ENCODE peak calls at places on chromosomes 5 and 9, in seven cellular contexts. F is AG04449, N is GM10248, R is MM.1S, C is endothelial cell, P is bronchial epithelial cell, J is breast epithelium. K is an unnamed sample.

GRCh38 chr9:72952914-72953313 is at the start of gene ALDH1A1:
- DNase-seq in N (no peak), P (peak; percentile 80), J (no peak), C (no peak), F (no peak), R (no peak), K (no peak)

GRCh38 chr9:4821994-4822544 is 29.3 kb downstream of the RCL1 start:
- DNase-seq in F (no peak), N (no peak), R (no peak), J (no peak), P (no peak), C (no peak), K (no peak)

GRCh38 chr5:56861893-56862485 is 46.6 kb downstream of the MAP3K1 start:
- DNase-seq in P (peak; percentile 54), R (no peak), C (no peak), J (no peak), F (no peak), N (no peak), K (no peak)

GRCh38 chr9:16680965-16681658 is 189.4 kb downstream of the BNC2 start:
- DNase-seq in F (no peak), P (no peak), C (no peak), R (no peak), N (no peak), J (no peak), K (no peak)

GRCh38 chr5:54616031-54616430 is 98.5 kb downstream of the SNX18 start:
- DNase-seq in R (no peak), P (peak; percentile 59), N (no peak), J (no peak), F (no peak), C (no peak), K (no peak)

GRCh38 chr5:91059409-91059808 is 323.7 kb downstream of the ARRDC3 start:
- DNase-seq in J (no peak), C (no peak), F (no peak), P (peak; percentile 54), N (peak; percentile 46), R (peak; percentile 10), K (no peak)

GRCh38 chr5:141617682-141618029 is 1.1 kb downstream of the DIAPH1 start:
- DNase-seq in P (peak; percentile 32), C (no peak), R (peak; percentile 21), J (no peak), N (no peak), F (no peak), K (no peak)

GRCh38 chr5:68648944-68649874 is 433.7 kb downstream of the PIK3R1 start:
- DNase-seq in N (no peak), C (no peak), R (no peak), P (no peak), J (no peak), F (no peak), K (no peak)

GRCh38 chr5:159319363-159319762 is 10.9 kb downstream of the IL12B start:
- DNase-seq in R (no peak), F (no peak), P (no peak), N (no peak), J (no peak), C (no peak), K (no peak)

GRCh38 chr9:134386951-134387831 is 60.9 kb downstream of the RXRA start:
- DNase-seq in C (no peak), F (no peak), J (peak; percentile 64), N (no peak), R (no peak), P (no peak), K (no peak)

GRCh38 chr5:74492230-74492629 is 148.3 kb downstream of the ENC1 start:
- DNase-seq in N (no peak), C (no peak), R (no peak), F (no peak), J (no peak), P (no peak), K (no peak)

GRCh38 chr5:150239794-150240122 is 49.8 kb downstream of the CAMK2A start:
- DNase-seq in C (no peak), R (no peak), F (no peak), N (no peak), P (no peak), J (no peak), K (no peak)

GRCh38 chr5:114447084-114447773 is 85.4 kb downstream of the KCNN2 start:
- DNase-seq in R (peak; percentile 12), N (no peak), P (peak; percentile 6), J (no peak), C (no peak), F (no peak), K (no peak)

GRCh38 chr9:109477269-109478203 is 20.6 kb downstream of the PTPN3 start:
- DNase-seq in C (no peak), J (no peak), P (no peak), F (no peak), N (peak; percentile 72), R (no peak), K (no peak)

DNA sequence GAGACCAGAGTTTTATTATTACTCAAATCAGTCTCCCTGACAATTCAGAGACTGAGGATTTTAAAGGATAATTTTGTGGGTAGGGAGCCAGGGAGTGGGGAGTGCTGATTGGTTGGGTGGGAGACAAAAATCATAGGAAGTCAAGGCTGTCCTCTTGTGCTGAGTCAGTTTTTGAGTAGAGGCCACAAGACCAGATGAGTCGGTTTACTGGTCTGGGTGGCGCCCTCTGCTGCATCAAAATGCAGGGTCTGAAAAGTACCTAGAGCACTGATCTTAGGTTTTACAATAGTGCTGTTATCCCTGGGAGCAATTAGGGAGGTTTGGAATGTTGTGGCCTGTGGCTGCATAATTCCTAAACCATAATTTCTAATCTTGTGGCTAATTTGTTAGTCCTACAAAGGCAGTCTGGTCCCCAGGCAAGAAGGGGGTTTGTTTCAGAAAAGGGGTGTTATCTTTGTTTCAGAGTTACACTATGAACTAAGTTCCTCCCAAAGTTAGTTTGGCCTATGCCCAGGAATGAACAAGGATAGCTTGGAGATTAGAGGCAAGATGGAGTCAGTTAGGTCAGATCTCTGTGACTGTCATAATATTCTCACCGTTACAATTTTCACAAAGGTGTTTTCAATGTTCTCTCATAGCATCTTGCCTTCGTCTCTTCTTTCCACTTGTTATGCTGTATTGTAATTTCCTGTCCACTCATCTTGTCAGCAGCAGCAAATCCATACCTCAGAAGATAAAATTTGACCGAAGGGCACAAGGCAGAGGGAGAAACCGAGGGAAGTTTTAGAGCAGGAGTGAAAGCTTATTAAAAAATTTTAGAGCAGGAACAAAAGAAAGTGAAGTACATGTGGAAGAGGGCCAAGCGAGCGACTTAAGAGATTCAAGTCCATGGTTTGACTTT is 59.2 kb upstream of the CLINT1 start:
- DNase-seq in N (peak; percentile 56), J (no peak), R (peak; percentile 70), P (peak; percentile 63), C (peak; percentile 68), F (peak; percentile 33), K (no peak)
- TF ChIP-seq CTCF in N (peak; percentile 63), J (peak; percentile 25), R (peak; percentile 68), P (peak; percentile 72), C (peak; percentile 42), F (peak; percentile 59), K (no peak)

GRCh38 chr5:137073192-137073591 is 425.9 kb downstream of the SPOCK1 start:
- DNase-seq in P (peak; percentile 50), R (no peak), C (no peak), N (no peak), J (no peak), F (no peak), K (no peak)

GRCh38 chr5:137078171-137078665 is 420.9 kb downstream of the SPOCK1 start:
- DNase-seq in P (peak; percentile 86), N (no peak), C (no peak), J (no peak), R (no peak), F (no peak), K (no peak)

GRCh38 chr5:137071941-137072340 is 427.2 kb downstream of the SPOCK1 start:
- DNase-seq in P (no peak), R (no peak), N (no peak), J (no peak), C (no peak), F (no peak), K (no peak)

GRCh38 chr5:137072376-137073174 is 426.6 kb downstream of the SPOCK1 start:
- DNase-seq in N (no peak), F (no peak), R (no peak), J (no peak), C (no peak), P (peak; percentile 37), K (no peak)

DNA sequence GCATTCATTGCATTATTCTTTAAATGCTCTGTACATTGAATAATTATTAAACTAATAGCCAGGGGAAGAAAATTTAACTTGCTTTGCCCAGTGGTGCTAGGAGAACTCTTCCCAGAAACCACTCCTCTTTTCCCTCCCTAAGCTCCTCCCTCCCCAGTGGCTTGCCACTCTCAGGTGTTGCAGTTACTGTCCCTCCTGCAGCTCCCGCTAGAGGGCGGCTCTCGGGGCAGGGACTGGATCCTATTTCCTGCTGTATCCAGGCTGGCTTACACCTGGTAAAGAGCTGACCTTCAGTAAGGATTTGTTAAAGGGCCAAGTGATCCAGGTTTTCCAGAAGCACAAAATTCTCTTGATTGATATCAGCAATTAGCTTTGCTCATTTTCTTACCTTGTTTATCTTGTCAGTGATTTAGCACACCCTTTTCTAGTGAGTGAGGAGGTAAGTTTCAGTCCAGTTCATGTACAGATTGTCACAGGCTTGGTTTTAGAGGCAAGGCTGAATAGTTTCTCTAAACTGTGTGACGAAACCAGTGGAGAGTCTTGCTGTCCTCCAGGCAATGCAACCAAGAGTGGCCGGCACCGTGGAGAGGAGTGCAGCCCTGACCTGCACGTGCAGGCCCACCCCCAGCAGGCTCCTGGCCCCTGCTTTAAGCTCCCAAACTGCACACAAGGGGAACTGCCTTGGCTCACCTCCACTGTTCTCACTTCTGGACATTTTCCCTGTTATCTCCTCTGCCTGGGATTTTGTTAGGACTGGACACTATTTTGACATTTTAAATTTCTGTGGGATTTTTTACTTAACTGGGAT is 423.8 kb downstream of the SPOCK1 start:
- DNase-seq in R (peak; percentile 37), N (peak; percentile 69), C (peak; percentile 75), F (no peak), P (peak; percentile 78), J (peak; percentile 79), K (no peak)
- TF ChIP-seq CTCF in R (peak; percentile 62), N (peak; percentile 54), C (peak; percentile 68), F (peak; percentile 70), P (peak; percentile 92), J (peak; percentile 53), K (no peak)

GRCh38 chr9:136615631-136616306 is 46.9 kb upstream of the EGFL7 start:
- DNase-seq in C (no peak), F (no peak), N (no peak), P (no peak), J (no peak), R (no peak), K (no peak)
- TF ChIP-seq CTCF in C (no peak), F (no peak), N (no peak), P (no peak), J (no peak), R (no peak), K (no peak)

GRCh38 chr5:172733974-172734346 is 37.0 kb downstream of the DUSP1 start:
- DNase-seq in F (no peak), J (no peak), C (no peak), P (no peak), N (no peak), R (no peak), K (no peak)

GRCh38 chr5:172735141-172735831 is 35.7 kb downstream of the DUSP1 start:
- DNase-seq in N (no peak), R (no peak), J (no peak), P (no peak), C (no peak), F (no peak), K (no peak)

GRCh38 chr5:172733179-172733973 is 37.6 kb downstream of the DUSP1 start:
- DNase-seq in F (peak; percentile 98), N (no peak), C (no peak), J (peak; percentile 69), P (peak; percentile 100), R (no peak), K (no peak)

GRCh38 chr5:172739385-172739784 is 31.6 kb downstream of the DUSP1 start:
- DNase-seq in C (no peak), R (no peak), P (no peak), F (no peak), N (no peak), J (no peak), K (no peak)

GRCh38 chr5:172736524-172737135 is 34.4 kb downstream of the DUSP1 start:
- DNase-seq in F (no peak), N (no peak), J (no peak), R (no peak), C (no peak), P (no peak), K (no peak)
- TF ChIP-seq CTCF in F (no peak), N (no peak), J (no peak), R (no peak), C (no peak), P (no peak), K (no peak)

K was measured in activated B cell treated with CpG ODN at 0.5 μM for 24 hours.